ENCODE peak calls at places on chromosome 19, in nine cellular contexts. I is GM12865; N is stimulated activated CD8-positive, alpha-beta memory T cell treated with anti-CD3 and anti-CD28 coated beads, Interleukin-4, amount 100 ng/mL, for 1 hour; M is HuH-7.5; X is adipocyte; G is EL; K is uterus; R is iPS-NIHi11; Y is endothelial cell. C is an unnamed sample.

GRCh38 chr19:32404939-32405430 is 585 bp upstream of the DPY19L3 start:
- DNase-seq in N (peak; percentile 2), M (no peak), G (no peak), Y (peak; percentile 61), R (no peak), K (peak; percentile 56), X (peak; percentile 74), I (no peak), C (no peak)

GRCh38 chr19:52923782-52924593 is 760 bp upstream of the ZNF888 start:
- DNase-seq in G (peak; percentile 84), I (no peak), M (no peak), N (no peak), K (peak; percentile 38), Y (peak; percentile 35), R (peak; percentile 39), X (peak; percentile 21), C (no peak)

GRCh38 chr19:44668985-44669764 is 2.1 kb upstream of the CEACAM19 start:
- DNase-seq in X (no peak), N (no peak), I (no peak), R (no peak), Y (no peak), G (no peak), M (no peak), K (no peak), C (no peak)

GRCh38 chr19:52690395-52691214 is 44.2 kb downstream of the ZNF611 start:
- DNase-seq in N (peak; percentile 84), M (peak; percentile 47), Y (peak; percentile 94), R (peak; percentile 93), G (peak; percentile 99), K (peak; percentile 96), X (peak; percentile 96), I (peak; percentile 92), C (peak; percentile 82)

GRCh38 chr19:13069415-13070369 is 33.0 kb downstream of the LYL1 start:
- DNase-seq in X (no peak), I (no peak), K (no peak), Y (no peak), M (no peak), R (no peak), N (no peak), G (no peak), C (no peak)

GRCh38 chr19:13953021-13953531 is 767 bp downstream of the DCAF15 start:
- DNase-seq in R (peak; percentile 60), X (peak; percentile 70), Y (no peak), K (no peak), M (no peak), I (no peak), G (peak; percentile 71), N (no peak), C (no peak)

GRCh38 chr19:40745402-40745780 is 4.9 kb downstream of the ACTMAP start:
- DNase-seq in M (no peak), N (no peak), G (peak; percentile 72), Y (no peak), R (no peak), K (no peak), X (peak; percentile 77), I (no peak), C (no peak)

GRCh38 chr19:15124572-15125231 is 17.5 kb downstream of the SYDE1 start:
- DNase-seq in M (no peak), G (no peak), X (peak; percentile 36), I (peak; percentile 21), Y (no peak), K (no peak), R (peak; percentile 82), N (no peak), C (no peak)

GRCh38 chr19:47240996-47241918 is 10.3 kb upstream of the BBC3 start:
- DNase-seq in I (peak; percentile 72), R (peak; percentile 78), X (peak; percentile 84), G (peak; percentile 77), K (peak; percentile 86), N (peak; percentile 67), Y (peak; percentile 50), M (peak; percentile 80), C (peak; percentile 74)

GRCh38 chr19:46196410-46197124 is 33.0 kb upstream of the IGFL1 start:
- DNase-seq in G (no peak), R (no peak), K (no peak), X (no peak), N (no peak), M (no peak), I (no peak), Y (no peak), C (no peak)

GRCh38 chr19:17512574-17512939 is 1.1 kb downstream of the PGLS start:
- DNase-seq in I (no peak), G (no peak), M (no peak), Y (no peak), R (no peak), N (no peak), K (no peak), X (no peak), C (no peak)

GRCh38 chr19:38684078-38684861 is 36.8 kb downstream of the ACTN4 start:
- DNase-seq in K (peak; percentile 88), I (peak; percentile 75), Y (no peak), M (no peak), N (no peak), R (no peak), X (peak; percentile 95), G (peak; percentile 95), C (no peak)

GRCh38 chr19:4524808-4525562 is 6.7 kb upstream of the PLIN4 start:
- DNase-seq in N (peak; percentile 22), K (no peak), G (peak; percentile 46), M (peak; percentile 94), X (peak; percentile 67), R (peak; percentile 76), I (peak; percentile 62), Y (peak; percentile 77), C (no peak)

GRCh38 chr19:44111910-44112463 is 1.2 kb upstream of the ZNF225 start:
- DNase-seq in K (no peak), R (peak; percentile 31), N (no peak), Y (peak; percentile 51), X (peak; percentile 91), M (no peak), G (peak; percentile 89), I (peak; percentile 22), C (no peak)

GRCh38 chr19:54164369-54165068 is 5.0 kb upstream of the LENG1 start:
- DNase-seq in I (peak; percentile 53), X (peak; percentile 80), M (no peak), G (peak; percentile 53), N (no peak), K (peak; percentile 61), R (peak; percentile 82), Y (peak; percentile 64), C (peak; percentile 48)

GRCh38 chr19:18922228-18922985 is 2.9 kb downstream of the DDX49 start:
- DNase-seq in K (no peak), G (no peak), N (no peak), Y (no peak), X (no peak), R (no peak), M (no peak), I (no peak), C (no peak)

GRCh38 chr19:51803965-51804364 is 9.0 kb downstream of the FPR3 start:
- DNase-seq in Y (no peak), R (no peak), G (no peak), I (no peak), M (no peak), K (no peak), N (no peak), X (no peak), C (no peak)

GRCh38 chr19:29566496-29567054 is 39.5 kb upstream of the POP4 start:
- DNase-seq in I (no peak), M (no peak), X (no peak), Y (no peak), G (no peak), R (no peak), N (no peak), K (no peak), C (no peak)

GRCh38 chr19:8397746-8398721 is 7.9 kb downstream of the RAB11B start:
- DNase-seq in X (no peak), G (no peak), M (no peak), K (no peak), N (no peak), R (no peak), Y (no peak), I (no peak), C (no peak)

GRCh38 chr19:16698914-16699313 is 20.7 kb upstream of the NWD1 start:
- DNase-seq in G (no peak), M (no peak), K (no peak), X (peak; percentile 1), I (no peak), Y (no peak), N (no peak), R (no peak), C (no peak)

GRCh38 chr19:5102520-5102919 is 133.6 kb downstream of the KDM4B start:
- DNase-seq in Y (no peak), X (no peak), N (no peak), G (no peak), I (no peak), M (no peak), K (no peak), R (no peak), C (no peak)

GRCh38 chr19:13505761-13506549 is at the start of gene CACNA1A:
- DNase-seq in K (no peak), R (peak; percentile 80), G (peak; percentile 19), I (no peak), Y (peak; percentile 57), M (no peak), X (peak; percentile 51), N (no peak), C (no peak)

GRCh38 chr19:6091771-6092291 is 18.5 kb downstream of the RFX2 start:
- DNase-seq in Y (no peak), K (no peak), I (no peak), X (peak; percentile 57), N (no peak), M (no peak), G (peak; percentile 21), R (no peak), C (no peak)

GRCh38 chr19:40175820-40176219 is 15.4 kb upstream of the MAP3K10 start:
- DNase-seq in M (no peak), N (no peak), G (no peak), Y (no peak), R (no peak), K (no peak), I (no peak), X (no peak), C (no peak)

GRCh38 chr19:45097776-45098520 is 5.0 kb downstream of the PPP1R37 start:
- DNase-seq in I (no peak), X (peak; percentile 79), N (no peak), R (peak; percentile 19), G (peak; percentile 94), M (peak; percentile 60), K (peak; percentile 50), Y (no peak), C (no peak)

GRCh38 chr19:18351544-18351943 is 11.1 kb downstream of the PGPEP1 start:
- DNase-seq in R (no peak), X (no peak), Y (no peak), I (no peak), G (no peak), N (no peak), M (no peak), K (no peak), C (no peak)

GRCh38 chr19:29845576-29846176 is 33.9 kb downstream of the CCNE1 start:
- DNase-seq in K (peak; percentile 19), M (peak; percentile 43), R (no peak), Y (no peak), X (peak; percentile 51), I (peak; percentile 54), G (peak; percentile 65), N (no peak), C (no peak)

GRCh38 chr19:51529301-51529700 is 2.2 kb downstream of the SIGLEC6 start:
- DNase-seq in N (no peak), G (no peak), X (no peak), M (no peak), Y (no peak), K (no peak), I (no peak), R (no peak), C (no peak)

GRCh38 chr19:2663920-2664571 is 38.4 kb downstream of the GNG7 start:
- DNase-seq in X (no peak), M (no peak), Y (no peak), N (no peak), G (no peak), K (no peak), I (peak; percentile 74), R (no peak), C (no peak)

GRCh38 chr19:38037151-38037611 is 130.2 kb downstream of the SIPA1L3 start:
- DNase-seq in M (no peak), K (no peak), G (no peak), Y (no peak), I (no peak), R (no peak), X (no peak), N (no peak), C (peak; percentile 39)

GRCh38 chr19:50844296-50844935 is 10.3 kb upstream of the KLK3 start:
- DNase-seq in R (no peak), X (no peak), K (no peak), N (no peak), Y (no peak), M (no peak), G (no peak), I (no peak), C (no peak)

C was measured in NCI-H187.